ENCODE peak calls at places on chromosome 21, in four cellular contexts. Z is ecto neural progenitor cell, S is NCI-H1436 treated with DMSO at 0.1 percent for 48 hours, H is GM12864. I is an unnamed sample.

GRCh38 chr21:34065015-34065414 is 8.4 kb upstream of the MRPS6 start:
- DNase-seq in Z (no peak), H (no peak), S (no peak), I (no peak)

GRCh38 chr21:44643911-44644310 is 2.3 kb upstream of the KRTAP10-11 start:
- DNase-seq in H (no peak), Z (peak), S (no peak), I (no peak)

GRCh38 chr21:46594276-46594675 is 10.6 kb downstream of the S100B start:
- DNase-seq in Z (no peak), S (no peak), H (no peak), I (no peak)

GRCh38 chr21:33067045-33067444 is 2.9 kb upstream of the OLIG1 start:
- DNase-seq in Z (no peak), H (no peak), S (no peak), I (no peak)

GRCh38 chr21:43354016-43354420 is 72.9 kb downstream of the SIK1 start:
- DNase-seq in Z (no peak), S (no peak), H (no peak), I (no peak)

GRCh38 chr21:44989538-44989888 is 49.7 kb downstream of the SLX9 start:
- DNase-seq in S (no peak), H (no peak), Z (no peak), I (no peak)

GRCh38 chr21:29462475-29462874 is 163.8 kb downstream of the BACH1 start:
- DNase-seq in H (no peak), S (no peak), Z (no peak), I (no peak)

GRCh38 chr21:25039461-25040380 is 567.6 kb downstream of the MRPL39 start:
- DNase-seq in Z (no peak), H (peak), S (peak), I (no peak)

GRCh38 chr21:31293986-31294385 is 50.1 kb downstream of the TIAM1 start:
- DNase-seq in H (no peak), S (no peak), Z (no peak), I (no peak)